ENCODE peak calls at places on chromosomes 16 and 17, in ten cellular contexts. D is fibroblast of lung; P is type B pancreatic cell; A is thoracic aorta; T is H9; C is neural progenitor cell; O is lower leg skin; I is CD8-positive, alpha-beta T cell; Y is bronchial epithelial cell; R is AG09319. V is an unnamed sample.

GRCh38 chr16:87819983-87820382 is 49.3 kb downstream of the SLC7A5 start:
- DNase-seq in A (no peak), T (no peak), I (no peak), O (no peak), D (no peak), Y (no peak), C (no peak), P (no peak), R (no peak), V (no peak)

GRCh38 chr16:29700253-29700987 is 21.4 kb downstream of the QPRT start:
- DNase-seq in O (peak), C (peak), P (peak), T (peak), A (peak), Y (peak), I (peak), D (peak), R (peak), V (peak)

GRCh38 chr17:49003557-49004511 is 6.6 kb downstream of the IGF2BP1 start:
- DNase-seq in A (no peak), I (no peak), Y (no peak), R (no peak), D (peak), O (peak), T (peak), C (peak), P (peak), V (no peak)

GRCh38 chr17:45782889-45783592 is 1.1 kb upstream of the CRHR1 start:
- DNase-seq in A (no peak), T (peak), O (no peak), D (no peak), P (peak), Y (no peak), R (no peak), C (peak), I (no peak), V (no peak)

GRCh38 chr17:77881545-77881944 is 77.0 kb upstream of the TNRC6C start:
- DNase-seq in T (no peak), A (peak), C (no peak), P (no peak), R (no peak), Y (no peak), D (peak), I (peak), O (peak), V (no peak)

GRCh38 chr17:79778504-79779087 is 648 bp downstream of the CBX2 start:
- DNase-seq in O (no peak), D (no peak), R (no peak), P (no peak), I (no peak), Y (no peak), T (peak), A (no peak), C (peak), V (no peak)

GRCh38 chr17:42676424-42677011 is at the start of gene PLEKHH3:
- DNase-seq in O (peak), T (no peak), D (peak), A (no peak), R (no peak), C (peak), I (no peak), P (no peak), Y (no peak), V (no peak)

GRCh38 chr17:28537219-28537610 is 15.2 kb downstream of the UNC119 start:
- DNase-seq in D (no peak), A (no peak), O (no peak), I (no peak), T (no peak), P (peak), Y (no peak), C (no peak), R (no peak), V (no peak)

GRCh38 chr16:78939600-78939999 is 660.9 kb downstream of the MAF start:
- DNase-seq in T (no peak), Y (no peak), C (no peak), D (no peak), A (no peak), R (no peak), O (no peak), I (no peak), P (no peak), V (no peak)

GRCh38 chr16:75322706-75323105 is 71.3 kb upstream of the BCAR1 start:
- DNase-seq in R (no peak), P (no peak), O (no peak), D (peak), Y (peak), A (no peak), I (no peak), T (no peak), C (no peak), V (no peak)

GRCh38 chr17:76383645-76384221 is 676 bp upstream of the SPHK1 start:
- DNase-seq in O (peak), C (peak), T (peak), I (peak), P (no peak), R (no peak), A (no peak), D (peak), Y (no peak), V (no peak)

GRCh38 chr16:88449267-88449561 is 3.9 kb upstream of the ZFPM1 start:
- DNase-seq in C (no peak), T (no peak), A (no peak), R (no peak), I (no peak), Y (no peak), D (no peak), O (no peak), P (no peak), V (no peak)

GRCh38 chr16:46894011-46894672 is 10.0 kb downstream of the GPT2 start:
- DNase-seq in Y (no peak), D (peak), O (no peak), T (no peak), A (no peak), C (no peak), P (no peak), R (no peak), I (no peak), V (no peak)

GRCh38 chr17:62800580-62800979 is 7.5 kb downstream of the MARCHF10 start:
- DNase-seq in Y (peak), C (no peak), O (peak), P (no peak), T (peak), A (no peak), D (peak), R (no peak), I (no peak), V (no peak)

GRCh38 chr17:59257101-59257500 is 36.8 kb downstream of the GDPD1 start:
- DNase-seq in C (no peak), I (no peak), P (no peak), R (no peak), Y (peak), T (no peak), D (no peak), A (no peak), O (no peak), V (no peak)

GRCh38 chr17:17071531-17072360 is 29.5 kb downstream of the MPRIP start:
- DNase-seq in I (no peak), A (no peak), T (no peak), C (no peak), R (no peak), Y (no peak), D (no peak), O (peak), P (no peak), V (no peak)

GRCh38 chr16:3952342-3953131 is 72.0 kb upstream of the CREBBP start:
- DNase-seq in T (peak), D (no peak), C (peak), O (peak), I (no peak), P (no peak), A (peak), Y (no peak), R (no peak), V (no peak)

GRCh38 chr17:49707246-49707607 is 537 bp downstream of the SLC35B1 start:
- DNase-seq in C (peak), D (no peak), P (no peak), T (no peak), A (no peak), R (no peak), I (peak), Y (no peak), O (no peak), V (no peak)

GRCh38 chr16:83402969-83403368 is 404.8 kb upstream of the HSBP1 start:
- DNase-seq in A (no peak), P (no peak), T (no peak), R (no peak), I (no peak), D (peak), Y (peak), C (no peak), O (no peak), V (no peak)

GRCh38 chr16:87337247-87337646 is 20.1 kb upstream of the C16orf95 start:
- DNase-seq in R (no peak), Y (no peak), C (no peak), O (no peak), T (no peak), A (no peak), P (no peak), I (no peak), D (no peak), V (no peak)

GRCh38 chr17:45876539-45876938 is 17.8 kb upstream of the MAPT start:
- DNase-seq in P (no peak), Y (no peak), I (no peak), A (no peak), C (no peak), T (no peak), R (no peak), D (no peak), O (no peak), V (no peak)

GRCh38 chr17:80987941-80988461 is 3.6 kb upstream of the CHMP6 start:
- DNase-seq in C (no peak), D (no peak), T (no peak), O (no peak), Y (no peak), I (no peak), P (no peak), R (no peak), A (no peak), V (no peak)

GRCh38 chr17:2138318-2138717 is 83.4 kb downstream of the HIC1 start:
- DNase-seq in D (peak), P (no peak), Y (no peak), O (peak), R (no peak), I (no peak), T (no peak), C (no peak), A (no peak), V (no peak)

GRCh38 chr16:85924675-85925074 is 25.7 kb downstream of the IRF8 start:
- DNase-seq in D (peak), C (no peak), A (no peak), P (no peak), I (no peak), T (no peak), R (no peak), O (no peak), Y (peak), V (peak)

GRCh38 chr16:56681939-56682702 is at the start of gene MT1X:
- DNase-seq in R (peak), T (peak), Y (peak), P (peak), D (peak), A (peak), C (peak), O (peak), I (peak), V (peak)

GRCh38 chr17:41930009-41930832 is at the start of gene ODAD4:
- DNase-seq in D (peak), A (peak), R (peak), P (peak), I (peak), Y (peak), T (peak), C (peak), O (peak), V (peak)

GRCh38 chr17:311119-311848 is 41.3 kb downstream of the RPH3AL start:
- DNase-seq in P (no peak), I (no peak), O (no peak), R (no peak), T (no peak), C (peak), Y (no peak), D (no peak), A (no peak), V (no peak)

GRCh38 chr17:310111-311010 is 42.2 kb downstream of the RPH3AL start:
- DNase-seq in I (no peak), P (no peak), O (no peak), T (no peak), Y (no peak), C (peak), R (no peak), A (no peak), D (no peak), V (no peak)

GRCh38 chr17:307741-308507 is 44.7 kb downstream of the RPH3AL start:
- DNase-seq in R (peak), I (no peak), T (no peak), O (no peak), P (no peak), D (no peak), A (no peak), Y (no peak), C (no peak), V (no peak)

GRCh38 chr17:307295-307691 is 45.3 kb downstream of the RPH3AL start:
- DNase-seq in I (no peak), D (no peak), O (no peak), R (no peak), Y (no peak), A (no peak), P (no peak), T (no peak), C (no peak), V (no peak)

DNA sequence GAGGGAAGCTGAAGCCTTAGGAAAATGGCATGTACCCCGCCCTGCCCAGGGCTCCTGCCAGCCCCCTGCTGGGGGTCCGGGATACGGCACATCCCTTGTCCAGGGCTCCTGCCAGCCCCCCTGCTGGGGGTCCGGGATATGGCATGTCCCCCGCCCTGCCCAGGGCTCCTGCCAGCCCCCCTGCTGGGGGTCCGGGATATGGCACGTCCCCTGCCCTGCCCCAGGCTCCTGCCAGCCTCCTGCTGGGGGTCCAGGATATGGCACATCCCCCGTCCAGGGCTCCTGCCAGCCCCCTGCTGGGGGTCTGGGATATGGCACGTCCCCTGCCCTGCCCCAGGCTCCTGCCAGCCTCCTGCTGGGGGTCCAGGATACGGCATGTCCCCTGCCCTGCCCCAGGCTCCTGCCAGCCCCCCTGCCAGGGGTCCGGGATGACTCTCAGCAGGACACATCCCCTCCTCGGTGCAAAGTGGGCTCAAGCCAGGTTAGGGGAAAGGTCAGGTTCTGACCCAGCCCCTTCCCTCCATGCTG is 43.2 kb downstream of the RPH3AL start:
- DNase-seq in R (no peak), C (peak), A (no peak), O (no peak), Y (no peak), D (peak), P (no peak), T (peak), I (no peak), V (no peak)
- TF ChIP-seq CTCF in R (peak), C (peak), A (peak), O (no peak), Y (peak), D (peak), P (peak), T (peak), I (peak), V (peak)

DNA sequence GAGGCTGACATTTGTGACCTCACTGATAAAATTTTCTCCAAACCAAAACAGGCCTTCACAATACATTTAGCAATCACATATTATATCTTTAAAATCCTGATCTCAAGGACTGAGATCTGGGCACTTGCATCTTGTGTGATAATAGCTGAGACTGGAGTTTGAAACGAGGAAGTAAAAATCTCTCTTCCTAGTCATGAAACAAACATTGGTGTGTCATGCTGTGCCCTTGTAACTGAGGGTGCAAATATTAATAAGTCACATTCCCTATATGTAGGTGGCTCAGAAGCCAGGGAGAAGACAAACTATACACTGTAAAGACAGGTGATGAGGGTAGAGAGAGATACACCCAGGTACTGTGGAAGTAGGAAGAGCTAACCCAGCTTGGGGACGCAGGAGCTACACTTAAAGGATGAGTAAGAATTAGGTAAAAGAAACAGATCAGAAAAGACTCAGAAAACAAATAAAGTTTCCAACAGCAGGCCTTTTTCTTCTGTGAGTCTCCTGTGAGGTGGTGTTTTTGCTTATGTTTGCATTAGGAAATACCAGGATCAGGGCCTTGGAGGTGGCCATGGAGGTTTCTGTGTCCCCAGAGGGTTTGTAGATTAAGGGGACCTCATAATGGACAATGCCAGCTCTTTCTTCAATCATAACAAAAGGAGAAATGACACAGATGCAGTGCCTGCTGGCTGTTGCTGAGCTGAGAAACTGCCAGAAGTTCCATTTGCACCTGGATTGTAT is 335.7 kb downstream of the GRIN2A start:
- DNase-seq in T (no peak), A (no peak), D (no peak), R (no peak), C (no peak), I (no peak), Y (peak), P (no peak), O (no peak), V (no peak)
- TF ChIP-seq CTCF in T (no peak), A (no peak), D (no peak), R (no peak), C (no peak), I (no peak), Y (no peak), P (no peak), O (no peak), V (no peak)

GRCh38 chr17:10352866-10353265 is 19.9 kb downstream of the MYH13 start:
- DNase-seq in R (no peak), T (no peak), C (no peak), I (no peak), Y (no peak), P (no peak), D (no peak), A (no peak), O (no peak), V (no peak)

GRCh38 chr17:10360578-10360977 is 12.2 kb downstream of the MYH13 start:
- DNase-seq in A (no peak), C (no peak), T (no peak), D (no peak), Y (no peak), O (no peak), P (no peak), R (no peak), I (no peak), V (no peak)

DNA sequence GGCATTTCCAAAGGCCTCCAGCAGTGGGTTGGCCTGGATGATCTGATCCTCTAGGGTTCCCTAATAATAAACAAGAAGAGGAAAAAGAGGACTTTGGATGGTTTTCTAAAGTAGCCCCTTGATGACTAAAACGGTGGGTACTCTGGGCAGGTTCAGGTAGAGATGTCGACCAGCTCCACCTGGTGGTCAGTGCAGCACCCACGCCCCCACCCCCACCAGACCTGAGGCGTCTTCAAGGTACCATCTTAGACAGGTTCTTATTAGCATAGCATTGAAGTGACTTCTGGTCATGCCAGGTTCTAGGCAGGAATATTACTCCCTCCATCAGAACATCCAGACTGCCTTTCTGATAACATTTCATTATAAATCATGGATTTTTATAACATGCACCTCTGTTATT is 15.0 kb downstream of the MYH13 start:
- DNase-seq in D (no peak), P (no peak), R (no peak), A (no peak), T (peak), Y (no peak), C (peak), I (no peak), O (no peak), V (no peak)
- TF ChIP-seq CTCF in D (peak), P (peak), R (peak), A (peak), T (peak), Y (no peak), C (peak), I (peak), O (no peak), V (peak)

GRCh38 chr16:48231675-48232214 is 12.4 kb upstream of the LONP2 start:
- DNase-seq in I (no peak), A (no peak), O (no peak), R (no peak), D (peak), Y (no peak), P (no peak), C (peak), T (peak), V (no peak)
- TF ChIP-seq CTCF in I (peak), A (no peak), O (no peak), R (peak), D (peak), Y (peak), P (peak), C (peak), T (peak), V (peak)

GRCh38 chr17:21288581-21289017 is 4.1 kb downstream of the MAP2K3 start:
- DNase-seq in I (no peak), D (no peak), P (no peak), Y (peak), A (no peak), T (no peak), O (peak), C (no peak), R (no peak), V (no peak)
- TF ChIP-seq CTCF in I (no peak), D (no peak), P (no peak), Y (no peak), A (no peak), T (no peak), O (no peak), C (no peak), R (no peak), V (peak)

GRCh38 chr16:89598199-89598598 is 15.2 kb upstream of the DPEP1 start:
- DNase-seq in I (no peak), O (no peak), T (no peak), Y (no peak), A (no peak), P (no peak), D (no peak), R (no peak), C (no peak), V (no peak)

GRCh38 chr16:89599902-89600301 is 13.5 kb upstream of the DPEP1 start:
- DNase-seq in A (no peak), T (no peak), O (no peak), C (no peak), I (no peak), P (no peak), D (no peak), R (no peak), Y (no peak), V (no peak)

GRCh38 chr16:89600956-89601355 is 12.5 kb upstream of the DPEP1 start:
- DNase-seq in R (no peak), A (no peak), P (no peak), D (no peak), Y (no peak), O (no peak), T (no peak), I (no peak), C (no peak), V (no peak)

GRCh38 chr16:89600427-89600826 is 13.0 kb upstream of the DPEP1 start:
- DNase-seq in D (no peak), Y (peak), A (no peak), O (no peak), T (no peak), I (no peak), R (no peak), C (no peak), P (no peak), V (no peak)

GRCh38 chr16:89599451-89599858 is 14.0 kb upstream of the DPEP1 start:
- DNase-seq in Y (peak), D (no peak), A (no peak), T (peak), P (no peak), C (peak), O (no peak), I (no peak), R (no peak), V (no peak)
- TF ChIP-seq CTCF in Y (peak), D (peak), A (no peak), T (peak), P (peak), C (peak), O (no peak), I (no peak), R (peak), V (peak)

GRCh38 chr17:14745541-14745940 is 444.7 kb downstream of the HS3ST3B1 start:
- DNase-seq in I (no peak), P (no peak), A (no peak), O (no peak), Y (peak), T (no peak), C (no peak), D (no peak), R (no peak), V (no peak)
- TF ChIP-seq CTCF in I (no peak), P (no peak), A (no peak), O (no peak), Y (no peak), T (no peak), C (no peak), D (no peak), R (no peak), V (no peak)

V was measured in epithelial cell of proximal tubule.